ENCODE peak calls at places on chromosomes 12 and 14, in ten cellular contexts. One of them, this sample, is unnamed.

GRCh38 chr12:121214855-121215745 is 5.2 kb downstream of the P2RX4 start:
- DNase-seq in astrocyte of the spinal cord: peak
- DNase-seq in activated CD8-positive, alpha-beta memory T cell treated with anti-CD3 and anti-CD28 coated beads for 4 hours: no peak
- DNase-seq in AG08395: peak
- DNase-seq in Daoy: peak
- DNase-seq in sigmoid colon: no peak
- DNase-seq in NCI-H1092: no peak
- DNase-seq in coronary artery: no peak
- DNase-seq in effector memory CD8-positive, alpha-beta T cell: no peak
- DNase-seq in esophagus muscularis mucosa: no peak
- DNase-seq in this sample: peak

GRCh38 chr14:50523271-50524041 is 8.9 kb downstream of the MAP4K5 start:
- DNase-seq in esophagus muscularis mucosa: no peak
- DNase-seq in activated CD8-positive, alpha-beta memory T cell treated with anti-CD3 and anti-CD28 coated beads for 4 hours: no peak
- DNase-seq in AG08395: no peak
- DNase-seq in Daoy: no peak
- DNase-seq in sigmoid colon: no peak
- DNase-seq in coronary artery: no peak
- DNase-seq in effector memory CD8-positive, alpha-beta T cell: no peak
- DNase-seq in astrocyte of the spinal cord: no peak
- DNase-seq in NCI-H1092: no peak
- DNase-seq in this sample: no peak

GRCh38 chr12:12511021-12511783 is 51.5 kb downstream of the DUSP16 start:
- DNase-seq in sigmoid colon: no peak
- DNase-seq in coronary artery: no peak
- DNase-seq in NCI-H1092: no peak
- DNase-seq in activated CD8-positive, alpha-beta memory T cell treated with anti-CD3 and anti-CD28 coated beads for 4 hours: no peak
- DNase-seq in Daoy: no peak
- DNase-seq in esophagus muscularis mucosa: no peak
- DNase-seq in effector memory CD8-positive, alpha-beta T cell: no peak
- DNase-seq in AG08395: no peak
- DNase-seq in astrocyte of the spinal cord: no peak
- DNase-seq in this sample: peak

GRCh38 chr12:75707983-75708382 is 196.6 kb upstream of the KRR1 start:
- DNase-seq in NCI-H1092: no peak
- DNase-seq in AG08395: no peak
- DNase-seq in esophagus muscularis mucosa: no peak
- DNase-seq in effector memory CD8-positive, alpha-beta T cell: no peak
- DNase-seq in sigmoid colon: no peak
- DNase-seq in activated CD8-positive, alpha-beta memory T cell treated with anti-CD3 and anti-CD28 coated beads for 4 hours: no peak
- DNase-seq in coronary artery: no peak
- DNase-seq in astrocyte of the spinal cord: no peak
- DNase-seq in Daoy: no peak
- DNase-seq in this sample: no peak

GRCh38 chr12:3204716-3205617 is 127.8 kb downstream of the TSPAN9 start:
- DNase-seq in astrocyte of the spinal cord: no peak
- DNase-seq in sigmoid colon: no peak
- DNase-seq in effector memory CD8-positive, alpha-beta T cell: no peak
- DNase-seq in coronary artery: no peak
- DNase-seq in AG08395: no peak
- DNase-seq in NCI-H1092: no peak
- DNase-seq in esophagus muscularis mucosa: no peak
- DNase-seq in activated CD8-positive, alpha-beta memory T cell treated with anti-CD3 and anti-CD28 coated beads for 4 hours: no peak
- DNase-seq in Daoy: no peak
- DNase-seq in this sample: no peak

GRCh38 chr12:98799411-98799810 is 154.3 kb downstream of the APAF1 start:
- DNase-seq in AG08395: no peak
- DNase-seq in NCI-H1092: no peak
- DNase-seq in effector memory CD8-positive, alpha-beta T cell: no peak
- DNase-seq in esophagus muscularis mucosa: no peak
- DNase-seq in astrocyte of the spinal cord: no peak
- DNase-seq in activated CD8-positive, alpha-beta memory T cell treated with anti-CD3 and anti-CD28 coated beads for 4 hours: no peak
- DNase-seq in coronary artery: no peak
- DNase-seq in sigmoid colon: no peak
- DNase-seq in Daoy: no peak
- DNase-seq in this sample: no peak

GRCh38 chr12:102833687-102834435 is 83.2 kb downstream of the PAH start:
- DNase-seq in AG08395: no peak
- DNase-seq in effector memory CD8-positive, alpha-beta T cell: no peak
- DNase-seq in activated CD8-positive, alpha-beta memory T cell treated with anti-CD3 and anti-CD28 coated beads for 4 hours: no peak
- DNase-seq in Daoy: no peak
- DNase-seq in sigmoid colon: no peak
- DNase-seq in coronary artery: no peak
- DNase-seq in astrocyte of the spinal cord: no peak
- DNase-seq in NCI-H1092: no peak
- DNase-seq in esophagus muscularis mucosa: no peak
- DNase-seq in this sample: peak

GRCh38 chr14:85241022-85241880 is 288.7 kb upstream of the FLRT2 start:
- DNase-seq in coronary artery: no peak
- DNase-seq in effector memory CD8-positive, alpha-beta T cell: no peak
- DNase-seq in NCI-H1092: no peak
- DNase-seq in Daoy: no peak
- DNase-seq in AG08395: no peak
- DNase-seq in astrocyte of the spinal cord: peak
- DNase-seq in esophagus muscularis mucosa: no peak
- DNase-seq in sigmoid colon: no peak
- DNase-seq in activated CD8-positive, alpha-beta memory T cell treated with anti-CD3 and anti-CD28 coated beads for 4 hours: no peak
- DNase-seq in this sample: no peak

GRCh38 chr14:88452231-88452630 is 66.8 kb downstream of the SPATA7 start:
- DNase-seq in NCI-H1092: no peak
- DNase-seq in activated CD8-positive, alpha-beta memory T cell treated with anti-CD3 and anti-CD28 coated beads for 4 hours: no peak
- DNase-seq in astrocyte of the spinal cord: no peak
- DNase-seq in sigmoid colon: no peak
- DNase-seq in esophagus muscularis mucosa: no peak
- DNase-seq in AG08395: no peak
- DNase-seq in Daoy: peak
- DNase-seq in effector memory CD8-positive, alpha-beta T cell: no peak
- DNase-seq in coronary artery: no peak
- DNase-seq in this sample: no peak

GRCh38 chr14:49367696-49368095 is 218.5 kb downstream of the RPS29 start:
- DNase-seq in NCI-H1092: no peak
- DNase-seq in esophagus muscularis mucosa: no peak
- DNase-seq in astrocyte of the spinal cord: no peak
- DNase-seq in AG08395: no peak
- DNase-seq in Daoy: no peak
- DNase-seq in effector memory CD8-positive, alpha-beta T cell: no peak
- DNase-seq in sigmoid colon: no peak
- DNase-seq in coronary artery: no peak
- DNase-seq in activated CD8-positive, alpha-beta memory T cell treated with anti-CD3 and anti-CD28 coated beads for 4 hours: no peak
- DNase-seq in this sample: no peak

GRCh38 chr12:49187184-49187583 is 1.7 kb downstream of the TUBA1A start:
- DNase-seq in AG08395: peak
- DNase-seq in astrocyte of the spinal cord: peak
- DNase-seq in activated CD8-positive, alpha-beta memory T cell treated with anti-CD3 and anti-CD28 coated beads for 4 hours: no peak
- DNase-seq in esophagus muscularis mucosa: peak
- DNase-seq in NCI-H1092: no peak
- DNase-seq in effector memory CD8-positive, alpha-beta T cell: no peak
- DNase-seq in Daoy: peak
- DNase-seq in coronary artery: no peak
- DNase-seq in sigmoid colon: peak
- DNase-seq in this sample: no peak

GRCh38 chr12:68612245-68612644 is 1.5 kb downstream of the RAP1B start:
- DNase-seq in sigmoid colon: no peak
- DNase-seq in esophagus muscularis mucosa: no peak
- DNase-seq in astrocyte of the spinal cord: peak
- DNase-seq in effector memory CD8-positive, alpha-beta T cell: no peak
- DNase-seq in Daoy: no peak
- DNase-seq in activated CD8-positive, alpha-beta memory T cell treated with anti-CD3 and anti-CD28 coated beads for 4 hours: no peak
- DNase-seq in AG08395: no peak
- DNase-seq in coronary artery: no peak
- DNase-seq in NCI-H1092: no peak
- DNase-seq in this sample: peak

This sample was measured in MCF 10A.